ENCODE peak calls at places on chromosomes 3 and 15, in six cellular contexts. One of them, this sample, is unnamed.

GRCh38 chr15:86865920-86866319 is 786.2 kb downstream of the AGBL1 start:
- DNase-seq in CD14-positive monocyte: no peak
- DNase-seq in PC-3: peak; percentile 60
- DNase-seq in NCI-H774: no peak
- DNase-seq in HEK293T: no peak
- DNase-seq in lower leg skin: no peak
- DNase-seq in this sample: no peak

GRCh38 chr15:73273181-73274002 is 95.4 kb downstream of the HCN4 start:
- DNase-seq in lower leg skin: no peak
- DNase-seq in PC-3: peak; percentile 63
- DNase-seq in CD14-positive monocyte: no peak
- DNase-seq in NCI-H774: peak; percentile 33
- DNase-seq in HEK293T: peak; percentile 69
- DNase-seq in this sample: no peak

GRCh38 chr3:31533169-31533870 is 595 bp downstream of the STT3B start:
- DNase-seq in NCI-H774: no peak
- DNase-seq in HEK293T: peak; percentile 19
- DNase-seq in lower leg skin: peak; percentile 93
- DNase-seq in PC-3: peak; percentile 30
- DNase-seq in CD14-positive monocyte: peak; percentile 60
- DNase-seq in this sample: no peak

GRCh38 chr3:125058529-125058928 is 2.7 kb upstream of the HEG1 start:
- DNase-seq in lower leg skin: no peak
- DNase-seq in CD14-positive monocyte: no peak
- DNase-seq in NCI-H774: no peak
- DNase-seq in HEK293T: no peak
- DNase-seq in PC-3: no peak
- DNase-seq in this sample: no peak

GRCh38 chr15:41483115-41483514 is 10.6 kb upstream of the ITPKA start:
- DNase-seq in CD14-positive monocyte: no peak
- DNase-seq in PC-3: no peak
- DNase-seq in lower leg skin: no peak
- DNase-seq in HEK293T: no peak
- DNase-seq in NCI-H774: no peak
- DNase-seq in this sample: no peak

GRCh38 chr3:117480981-117481380 is 771.4 kb downstream of the TUSC7 start:
- DNase-seq in lower leg skin: no peak
- DNase-seq in NCI-H774: no peak
- DNase-seq in CD14-positive monocyte: no peak
- DNase-seq in PC-3: no peak
- DNase-seq in HEK293T: no peak
- DNase-seq in this sample: no peak

GRCh38 chr3:21645121-21645897 is 105.7 kb downstream of the ZNF385D start:
- DNase-seq in PC-3: peak; percentile 21
- DNase-seq in CD14-positive monocyte: no peak
- DNase-seq in HEK293T: no peak
- DNase-seq in NCI-H774: no peak
- DNase-seq in lower leg skin: no peak
- DNase-seq in this sample: peak; percentile 31

GRCh38 chr3:122255757-122256439 is 69.2 kb upstream of the CSTA start:
- DNase-seq in PC-3: no peak
- DNase-seq in lower leg skin: no peak
- DNase-seq in NCI-H774: no peak
- DNase-seq in HEK293T: no peak
- DNase-seq in CD14-positive monocyte: no peak
- DNase-seq in this sample: no peak

GRCh38 chr3:80771085-80771484 is 990.4 kb downstream of the GBE1 start:
- DNase-seq in lower leg skin: no peak
- DNase-seq in HEK293T: no peak
- DNase-seq in CD14-positive monocyte: peak; percentile 44
- DNase-seq in PC-3: peak; percentile 64
- DNase-seq in NCI-H774: no peak
- DNase-seq in this sample: no peak

GRCh38 chr3:42749025-42749752 is 23.9 kb downstream of the CCDC13 start:
- DNase-seq in PC-3: no peak
- DNase-seq in CD14-positive monocyte: no peak
- DNase-seq in lower leg skin: peak; percentile 85
- DNase-seq in NCI-H774: no peak
- DNase-seq in HEK293T: no peak
- DNase-seq in this sample: no peak

GRCh38 chr15:76309561-76310330 is 1.5 kb downstream of the ETFA start:
- DNase-seq in NCI-H774: no peak
- DNase-seq in HEK293T: no peak
- DNase-seq in lower leg skin: no peak
- DNase-seq in CD14-positive monocyte: no peak
- DNase-seq in PC-3: peak; percentile 61
- DNase-seq in this sample: no peak

GRCh38 chr15:42360535-42361112 is 1.3 kb downstream of the CAPN3 start:
- DNase-seq in lower leg skin: no peak
- DNase-seq in NCI-H774: no peak
- DNase-seq in PC-3: no peak
- DNase-seq in HEK293T: no peak
- DNase-seq in CD14-positive monocyte: no peak
- DNase-seq in this sample: no peak

GRCh38 chr15:38481761-38482160 is 27.8 kb downstream of the FAM98B start:
- DNase-seq in NCI-H774: no peak
- DNase-seq in CD14-positive monocyte: no peak
- DNase-seq in PC-3: no peak
- DNase-seq in lower leg skin: no peak
- DNase-seq in HEK293T: no peak
- DNase-seq in this sample: no peak

GRCh38 chr15:45618813-45619212 is 16.0 kb upstream of the SQOR start:
- DNase-seq in NCI-H774: no peak
- DNase-seq in lower leg skin: no peak
- DNase-seq in HEK293T: no peak
- DNase-seq in CD14-positive monocyte: no peak
- DNase-seq in PC-3: no peak
- DNase-seq in this sample: no peak

GRCh38 chr3:28577941-28578340 is 229.3 kb upstream of the AZI2 start:
- DNase-seq in HEK293T: no peak
- DNase-seq in PC-3: no peak
- DNase-seq in NCI-H774: no peak
- DNase-seq in CD14-positive monocyte: no peak
- DNase-seq in lower leg skin: no peak
- DNase-seq in this sample: no peak

GRCh38 chr3:165193392-165194268 is 2.6 kb downstream of the SLITRK3 start:
- DNase-seq in lower leg skin: no peak
- DNase-seq in PC-3: no peak
- DNase-seq in HEK293T: peak; percentile 15
- DNase-seq in NCI-H774: no peak
- DNase-seq in CD14-positive monocyte: no peak
- DNase-seq in this sample: no peak

GRCh38 chr3:32374788-32375595 is 16.7 kb upstream of the CMTM7 start:
- DNase-seq in PC-3: peak; percentile 92
- DNase-seq in CD14-positive monocyte: no peak
- DNase-seq in lower leg skin: no peak
- DNase-seq in NCI-H774: no peak
- DNase-seq in HEK293T: peak; percentile 60
- DNase-seq in this sample: no peak

GRCh38 chr3:95002665-95003064 is 939.8 kb downstream of the NSUN3 start:
- DNase-seq in CD14-positive monocyte: no peak
- DNase-seq in PC-3: no peak
- DNase-seq in HEK293T: no peak
- DNase-seq in NCI-H774: no peak
- DNase-seq in lower leg skin: no peak
- DNase-seq in this sample: no peak

GRCh38 chr15:25019434-25019833 is 64.6 kb downstream of the SNRPN start:
- DNase-seq in CD14-positive monocyte: no peak
- DNase-seq in NCI-H774: no peak
- DNase-seq in lower leg skin: no peak
- DNase-seq in PC-3: no peak
- DNase-seq in HEK293T: no peak
- DNase-seq in this sample: no peak

GRCh38 chr15:42608110-42608531 is 32.7 kb downstream of the STARD9 start:
- DNase-seq in HEK293T: no peak
- DNase-seq in lower leg skin: no peak
- DNase-seq in NCI-H774: no peak
- DNase-seq in PC-3: no peak
- DNase-seq in CD14-positive monocyte: no peak
- DNase-seq in this sample: no peak

GRCh38 chr3:72317491-72317890 is 530.8 kb downstream of the SHQ1 start:
- DNase-seq in lower leg skin: no peak
- DNase-seq in CD14-positive monocyte: no peak
- DNase-seq in NCI-H774: no peak
- DNase-seq in HEK293T: no peak
- DNase-seq in PC-3: no peak
- DNase-seq in this sample: no peak

GRCh38 chr15:87844031-87844430 is 412.5 kb downstream of the NTRK3 start:
- DNase-seq in HEK293T: no peak
- DNase-seq in CD14-positive monocyte: no peak
- DNase-seq in lower leg skin: no peak
- DNase-seq in PC-3: no peak
- DNase-seq in NCI-H774: no peak
- DNase-seq in this sample: no peak